ENCODE peak calls at places on chromosomes 1 and 21, in five cellular contexts. T, J, S, I and Y are unnamed samples.

GRCh38 chr1:109191377-109191776 is 22.3 kb upstream of the SARS1 start:
- DNase-seq in T (no peak), J (no peak), S (no peak), I (no peak), Y (no peak)

GRCh38 chr1:230399321-230400006 is 26.7 kb downstream of the PGBD5 start:
- DNase-seq in T (no peak), J (no peak), S (no peak), I (no peak), Y (no peak)

GRCh38 chr1:24688621-24689195 is 45.6 kb downstream of the SRRM1 start:
- DNase-seq in T (peak; percentile 42), J (peak; percentile 66), S (peak; percentile 78), I (peak; percentile 65), Y (peak; percentile 61)

GRCh38 chr1:247079141-247079874 is 697 bp upstream of the ZNF670 start:
- DNase-seq in T (no peak), J (no peak), S (no peak), I (no peak), Y (no peak)

GRCh38 chr1:1058921-1059493 is 15.1 kb downstream of the RNF223 start:
- DNase-seq in T (no peak), J (no peak), S (no peak), I (peak; percentile 65), Y (no peak)

GRCh38 chr1:113074237-113074636 is 1.2 kb downstream of the LRIG2 start:
- DNase-seq in T (peak; percentile 13), J (no peak), S (no peak), I (no peak), Y (no peak)

GRCh38 chr21:35565204-35565611 is 495.1 kb downstream of the SETD4 start:
- DNase-seq in T (peak; percentile 77), J (peak; percentile 89), S (no peak), I (peak; percentile 31), Y (peak; percentile 92)

GRCh38 chr21:38505654-38506523 is 7.6 kb upstream of the ERG start:
- DNase-seq in T (peak; percentile 77), J (peak; percentile 60), S (no peak), I (no peak), Y (peak; percentile 80)

GRCh38 chr1:43980255-43981134 is 1.5 kb downstream of the B4GALT2 start:
- DNase-seq in T (peak; percentile 89), J (no peak), S (no peak), I (no peak), Y (no peak)

GRCh38 chr1:154198756-154199562 is 7.1 kb upstream of the TPM3 start:
- DNase-seq in T (peak; percentile 71), J (peak; percentile 57), S (no peak), I (no peak), Y (peak; percentile 65)

GRCh38 chr1:214683596-214683995 is 80.6 kb downstream of the CENPF start:
- DNase-seq in T (no peak), J (no peak), S (no peak), I (no peak), Y (no peak)

GRCh38 chr1:12144236-12144635 is 22.6 kb upstream of the TNFRSF1B start:
- DNase-seq in T (no peak), J (no peak), S (no peak), I (no peak), Y (no peak)

GRCh38 chr1:151518431-151518830 is 7.2 kb downstream of the CGN start:
- DNase-seq in T (no peak), J (no peak), S (no peak), I (no peak), Y (no peak)
- TF ChIP-seq CTCF in T (no peak), J (no peak), S (no peak), I (no peak), Y (no peak)

DNA sequence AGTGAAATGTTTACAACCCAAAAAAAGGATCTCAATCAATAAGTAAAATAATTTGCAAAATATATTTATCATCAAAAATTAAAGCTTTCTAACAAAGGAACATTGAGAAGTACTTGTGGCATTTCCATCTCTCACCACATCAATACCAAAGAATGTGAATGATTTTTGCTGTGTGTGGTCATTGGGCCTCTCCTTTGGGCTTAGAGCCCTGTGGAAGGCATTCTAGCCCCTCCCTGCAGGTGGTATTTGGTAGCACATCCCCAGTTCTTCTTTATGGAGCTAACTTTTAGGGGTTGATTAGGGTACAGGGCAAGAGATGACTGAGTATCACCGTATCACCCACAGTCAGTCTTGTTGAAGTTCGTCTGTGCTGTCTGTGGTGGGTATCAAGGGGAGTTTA is 294.1 kb upstream of the SGIP1 start:
- DNase-seq in T (no peak), J (no peak), S (no peak), I (no peak), Y (peak; percentile 9)
- TF ChIP-seq CTCF in T (no peak), J (peak; percentile 52), S (no peak), I (no peak), Y (peak; percentile 25)

DNA sequence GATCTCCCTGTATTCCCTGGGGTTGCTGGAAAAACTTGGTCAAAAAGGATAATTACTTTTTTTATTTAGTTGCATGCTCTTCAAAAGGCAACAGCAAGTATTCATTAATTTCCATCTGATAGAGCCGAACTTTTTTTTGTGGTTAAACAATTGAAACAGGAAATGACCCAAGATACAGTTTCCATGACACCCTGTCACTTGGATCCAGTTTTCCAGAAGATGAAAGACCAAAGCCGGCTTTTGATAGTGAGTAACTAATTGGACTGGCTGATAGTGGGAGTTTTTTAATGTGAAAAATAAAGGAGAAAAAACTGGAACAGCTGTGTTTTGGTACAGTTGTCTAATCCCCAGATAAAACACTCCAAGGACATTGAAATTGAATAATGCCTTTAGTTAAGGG is 33.0 kb downstream of the CACHD1 start:
- DNase-seq in T (no peak), J (no peak), S (no peak), I (no peak), Y (no peak)
- TF ChIP-seq CTCF in T (no peak), J (no peak), S (no peak), I (no peak), Y (no peak)

DNA sequence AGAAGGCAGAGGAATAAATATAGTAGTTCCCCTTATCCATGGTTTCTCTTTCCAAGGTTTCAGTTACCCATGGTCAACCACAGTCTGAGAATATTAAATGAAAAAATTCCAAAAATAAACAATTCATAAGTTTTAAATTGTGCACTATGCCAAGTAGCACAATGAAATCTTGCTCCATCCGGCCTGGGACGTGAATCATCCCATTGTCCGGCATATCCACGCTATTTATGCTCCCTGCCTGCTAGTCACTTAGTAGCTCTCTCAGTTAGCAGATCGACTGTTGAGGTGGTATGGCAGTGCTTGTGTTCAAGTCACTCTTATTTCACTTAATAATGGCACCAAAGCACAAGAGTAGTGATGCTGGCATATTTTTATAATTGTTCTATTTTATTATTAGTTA is 58.6 kb upstream of the ARHGAP29 start:
- DNase-seq in T (peak; percentile 45), J (peak; percentile 23), S (no peak), I (no peak), Y (peak; percentile 88)
- TF ChIP-seq CTCF in T (no peak), J (no peak), S (no peak), I (no peak), Y (no peak)

DNA sequence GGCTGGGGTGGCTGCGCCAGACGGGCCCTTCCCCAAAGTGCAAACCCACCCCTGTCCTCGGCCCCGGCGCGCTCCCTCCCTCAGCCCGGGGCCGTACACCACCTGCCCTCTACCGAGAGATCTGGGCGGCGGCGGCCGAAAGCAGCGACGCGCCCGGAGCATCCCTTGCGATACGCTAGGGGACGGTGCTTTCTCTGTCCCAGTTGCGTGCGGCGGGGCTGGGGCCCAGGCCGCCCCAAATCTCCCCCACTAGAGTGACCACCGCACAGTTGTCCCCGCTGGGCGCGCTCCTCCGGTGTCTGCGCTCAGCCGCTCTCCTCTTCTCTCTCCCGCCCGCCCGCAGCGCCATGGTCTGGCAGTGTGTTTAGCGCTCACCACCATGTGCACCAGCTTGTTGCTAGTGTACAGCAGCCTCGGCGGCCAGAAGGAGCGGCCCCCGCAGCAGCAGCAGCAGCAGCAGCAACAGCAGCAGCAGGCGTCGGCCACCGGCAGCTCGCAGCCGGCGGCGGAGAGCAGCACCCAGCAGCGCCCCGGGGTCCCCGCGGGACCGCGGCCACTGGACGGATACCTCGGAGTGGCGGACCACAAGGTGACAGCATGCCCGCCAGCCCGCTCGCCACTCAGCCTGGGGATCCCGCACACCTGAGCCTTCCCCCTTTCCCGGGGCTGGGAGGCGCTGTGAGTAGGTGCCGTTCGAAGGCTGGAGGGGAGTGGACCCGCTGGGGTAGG is 1.0 kb downstream of the ST6GALNAC5 start:
- DNase-seq in T (no peak), J (no peak), S (no peak), I (peak; percentile 28), Y (peak; percentile 8)
- TF ChIP-seq CTCF in T (no peak), J (peak; percentile 33), S (no peak), I (no peak), Y (peak; percentile 37)

GRCh38 chr1:223836586-223836985 is 9.2 kb downstream of the TP53BP2 start:
- DNase-seq in T (peak; percentile 36), J (no peak), S (no peak), I (no peak), Y (no peak)
- TF ChIP-seq CTCF in T (no peak), J (no peak), S (no peak), I (no peak), Y (no peak)